ENCODE peak calls at places on chromosomes 12 and 14, in seven cellular contexts. V is neural progenitor cell, T is AG20443, B is pons, X is right lobe of liver, U is K562, H is pancreas. J is an unnamed sample.

GRCh38 chr14:50397461-50398196 is 948 bp upstream of the CDKL1 start:
- DNase-seq in V (peak; percentile 2), T (peak; percentile 23), B (no peak), X (peak; percentile 50), U (no peak), H (peak; percentile 37), J (peak; percentile 31)

GRCh38 chr12:131507094-131507493 is 203.8 kb upstream of the SFSWAP start:
- DNase-seq in V (no peak), T (no peak), B (no peak), X (no peak), U (no peak), H (no peak), J (no peak)

GRCh38 chr12:47272412-47273190 is 192.8 kb upstream of the AMIGO2 start:
- DNase-seq in V (no peak), T (no peak), B (no peak), X (no peak), U (no peak), H (no peak), J (no peak)

GRCh38 chr12:42338280-42338679 is 12.3 kb downstream of the PPHLN1 start:
- DNase-seq in V (no peak), T (no peak), B (no peak), X (no peak), U (no peak), H (no peak), J (no peak)

GRCh38 chr12:47188576-47189441 is 109.0 kb upstream of the AMIGO2 start:
- DNase-seq in V (no peak), T (peak; percentile 34), B (no peak), X (no peak), U (no peak), H (no peak), J (no peak)

GRCh38 chr12:64572241-64572640 is 38.1 kb upstream of the RASSF3 start:
- DNase-seq in V (no peak), T (no peak), B (no peak), X (no peak), U (no peak), H (no peak), J (no peak)

GRCh38 chr12:116832353-116832752 is 48.9 kb downstream of the HRK start:
- DNase-seq in V (no peak), T (no peak), B (no peak), X (no peak), U (no peak), H (no peak), J (peak; percentile 40)

GRCh38 chr14:34684578-34684977 is 29.8 kb downstream of the CFL2 start:
- DNase-seq in V (no peak), T (no peak), B (no peak), X (no peak), U (no peak), H (no peak), J (no peak)

GRCh38 chr14:54447231-54447692 is 6.1 kb upstream of the CNIH1 start:
- DNase-seq in V (no peak), T (peak; percentile 47), B (no peak), X (peak; percentile 42), U (no peak), H (no peak), J (no peak)

GRCh38 chr14:104968153-104968527 is 10.0 kb downstream of the AHNAK2 start:
- DNase-seq in V (peak; percentile 63), T (peak; percentile 77), B (no peak), X (peak; percentile 64), U (peak; percentile 48), H (no peak), J (peak; percentile 66)

GRCh38 chr12:125288931-125289928 is 224.0 kb downstream of the AACS start:
- DNase-seq in V (no peak), T (no peak), B (no peak), X (no peak), U (no peak), H (no peak), J (no peak)

GRCh38 chr12:48296586-48297396 is 53.9 kb downstream of the ZNF641 start:
- DNase-seq in V (peak; percentile 88), T (peak; percentile 74), B (peak; percentile 69), X (peak; percentile 58), U (peak; percentile 65), H (peak; percentile 89), J (peak; percentile 76)

GRCh38 chr14:104971447-104972240 is 6.5 kb downstream of the AHNAK2 start:
- DNase-seq in V (no peak), T (no peak), B (no peak), X (no peak), U (no peak), H (no peak), J (no peak)

GRCh38 chr14:101475468-101476257 is 85.6 kb upstream of the DIO3 start:
- DNase-seq in V (no peak), T (peak; percentile 82), B (no peak), X (no peak), U (no peak), H (peak; percentile 60), J (no peak)

GRCh38 chr12:57519758-57520007 is 631 bp downstream of the DDIT3 start:
- DNase-seq in V (peak; percentile 76), T (no peak), B (no peak), X (no peak), U (no peak), H (no peak), J (no peak)

GRCh38 chr12:120869376-120869775 is 34.8 kb downstream of the SPPL3 start:
- DNase-seq in V (no peak), T (no peak), B (no peak), X (no peak), U (no peak), H (no peak), J (no peak)

GRCh38 chr14:76773188-76773885 is 12.1 kb downstream of the VASH1 start:
- DNase-seq in V (no peak), T (peak; percentile 91), B (peak; percentile 71), X (peak; percentile 63), U (peak; percentile 65), H (peak; percentile 79), J (no peak)

GRCh38 chr12:20716037-20716436 is 20.9 kb downstream of the SLCO1C1 start:
- DNase-seq in V (peak; percentile 20), T (no peak), B (no peak), X (no peak), U (no peak), H (no peak), J (no peak)

J was measured in prostate gland.